ENCODE peak calls at places on chromosomes 11 and 22, in four cellular contexts. T is HCT116, F is A549, X is fibroblast of mammary gland. P is an unnamed sample.

GRCh38 chr11:106585061-106585460 is 433.2 kb downstream of the GUCY1A2 start:
- DNase-seq in T (no peak), F (peak; percentile 6), X (peak; percentile 59), P (no peak)

GRCh38 chr11:97419729-97420128 is 1029.9 kb downstream of the JRKL start:
- DNase-seq in T (no peak), F (no peak), X (no peak), P (no peak)

GRCh38 chr22:39908737-39909136 is 7.9 kb downstream of the GRAP2 start:
- DNase-seq in T (no peak), F (no peak), X (peak; percentile 54), P (no peak)

GRCh38 chr11:57597971-57598830 is 716 bp downstream of the SERPING1 start:
- DNase-seq in T (no peak), F (no peak), X (peak; percentile 80), P (no peak)

GRCh38 chr11:32451808-32452207 is 16.5 kb upstream of the WT1 start:
- DNase-seq in T (no peak), F (no peak), X (peak; percentile 15), P (no peak)

GRCh38 chr11:533586-534196 is 1.7 kb downstream of the HRAS start:
- DNase-seq in T (no peak), F (no peak), X (no peak), P (no peak)

GRCh38 chr22:29635734-29636357 is 32.4 kb downstream of the NF2 start:
- DNase-seq in T (peak; percentile 34), F (peak; percentile 62), X (peak; percentile 71), P (no peak)

GRCh38 chr11:776459-777287 is 614 bp downstream of the GATD1 start:
- DNase-seq in T (no peak), F (no peak), X (no peak), P (no peak)

GRCh38 chr11:60169264-60169915 is 13.5 kb downstream of the MS4A6A start:
- DNase-seq in T (peak; percentile 27), F (peak; percentile 39), X (peak; percentile 11), P (no peak)

GRCh38 chr11:46386674-46387073 is 4.9 kb downstream of the CHRM4 start:
- DNase-seq in T (no peak), F (peak; percentile 41), X (peak; percentile 52), P (peak; percentile 35)

GRCh38 chr22:49768961-49769690 is 58.5 kb downstream of the BRD1 start:
- DNase-seq in T (no peak), F (no peak), X (no peak), P (no peak)

GRCh38 chr11:61814242-61814957 is 2.4 kb downstream of the FADS1 start:
- DNase-seq in T (peak; percentile 67), F (peak; percentile 82), X (peak; percentile 45), P (no peak)

GRCh38 chr11:111729441-111729840 is 36.7 kb downstream of the PPP2R1B start:
- DNase-seq in T (no peak), F (no peak), X (no peak), P (no peak)

GRCh38 chr22:24271406-24271760 is 752 bp downstream of the SPECC1L start:
- DNase-seq in T (no peak), F (peak; percentile 6), X (peak; percentile 42), P (no peak)

GRCh38 chr22:43163241-43163795 is 12.0 kb downstream of the TSPO start:
- DNase-seq in T (no peak), F (no peak), X (no peak), P (no peak)
- H3K4me3 ChIP-seq in T (no peak overlapping the region), F (no peak overlapping the region), X (no peak overlapping the region), P (no peak overlapping the region)

DNA sequence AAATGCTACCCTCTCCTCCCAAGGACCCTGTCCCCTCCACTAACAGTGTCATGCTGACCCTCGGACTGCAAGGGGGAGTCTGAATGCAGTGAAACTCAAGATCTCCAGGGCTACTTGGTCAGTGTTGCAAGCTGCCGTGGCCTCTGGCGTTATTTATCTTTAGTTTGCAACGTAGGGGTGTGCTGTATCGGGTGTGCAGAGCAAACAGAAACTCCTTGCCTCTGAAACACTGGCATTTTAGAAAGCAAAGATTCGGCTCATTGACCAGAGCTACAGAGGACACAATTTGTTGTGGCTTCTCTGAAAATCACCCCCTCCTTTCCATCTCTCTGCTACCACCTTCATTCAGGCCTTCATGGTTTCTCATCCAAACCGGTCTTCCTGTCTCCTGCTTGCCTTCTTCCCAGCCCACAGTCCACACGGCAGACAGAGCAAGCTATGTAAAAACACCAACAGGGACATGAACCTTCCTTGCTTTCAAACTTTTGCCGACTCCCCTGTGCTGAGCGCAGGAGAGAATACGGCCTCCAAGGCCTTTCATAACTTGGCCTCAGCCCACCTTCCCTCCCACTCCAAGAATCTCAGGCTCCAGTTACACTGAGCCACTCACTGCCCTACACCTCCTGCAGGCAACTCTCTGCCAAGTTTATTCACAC is 14.9 kb downstream of the FZD4 start:
- DNase-seq in T (no peak), F (no peak), X (peak; percentile 87), P (no peak)
- H3K4me3 ChIP-seq in T (no peak overlapping the region), F (no peak overlapping the region), X (no peak overlapping the region), P (no peak overlapping the region)

GRCh38 chr11:65416341-65417185 is 6.0 kb upstream of the NEAT1 start:
- DNase-seq in T (peak; percentile 54), F (peak; percentile 84), X (peak; percentile 76), P (no peak)

GRCh38 chr11:65418431-65418680 is 4.2 kb upstream of the NEAT1 start:
- DNase-seq in T (no peak), F (no peak), X (no peak), P (no peak)

GRCh38 chr11:65415499-65416340 is 6.9 kb upstream of the NEAT1 start:
- DNase-seq in T (no peak), F (no peak), X (no peak), P (no peak)

GRCh38 chr11:65417702-65418430 is 4.7 kb upstream of the NEAT1 start:
- DNase-seq in T (no peak), F (no peak), X (peak; percentile 48), P (no peak)

DNA sequence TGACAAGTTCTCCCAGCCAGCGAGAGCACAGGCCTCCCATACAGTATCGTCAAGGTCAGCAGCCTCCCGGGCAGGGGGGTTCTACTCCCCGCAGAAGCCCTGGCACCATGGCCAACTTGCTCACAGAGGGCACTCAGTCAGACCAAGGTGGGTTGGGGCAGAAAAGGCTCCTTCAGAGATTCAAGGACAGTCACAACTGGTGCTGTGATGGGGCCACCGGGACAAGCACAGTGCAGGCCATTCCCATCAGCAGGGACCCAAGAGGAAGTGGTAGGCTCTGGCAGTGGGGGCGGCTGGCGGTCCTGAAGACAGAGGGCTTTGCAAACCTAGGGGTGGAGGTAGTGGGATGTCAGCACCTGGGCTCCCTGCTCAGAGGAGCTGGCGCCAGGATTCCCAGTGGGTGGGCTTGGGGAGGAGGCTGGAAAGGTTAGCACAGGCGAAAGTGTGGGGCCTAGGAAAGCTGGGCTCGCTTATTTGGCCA is 5.3 kb upstream of the NEAT1 start:
- DNase-seq in T (no peak), F (no peak), X (no peak), P (no peak)
- H3K4me3 ChIP-seq in T (no peak overlapping the region), F (peak overlapping the region; percentile 22), X (no peak overlapping the region), P (no peak overlapping the region)

DNA sequence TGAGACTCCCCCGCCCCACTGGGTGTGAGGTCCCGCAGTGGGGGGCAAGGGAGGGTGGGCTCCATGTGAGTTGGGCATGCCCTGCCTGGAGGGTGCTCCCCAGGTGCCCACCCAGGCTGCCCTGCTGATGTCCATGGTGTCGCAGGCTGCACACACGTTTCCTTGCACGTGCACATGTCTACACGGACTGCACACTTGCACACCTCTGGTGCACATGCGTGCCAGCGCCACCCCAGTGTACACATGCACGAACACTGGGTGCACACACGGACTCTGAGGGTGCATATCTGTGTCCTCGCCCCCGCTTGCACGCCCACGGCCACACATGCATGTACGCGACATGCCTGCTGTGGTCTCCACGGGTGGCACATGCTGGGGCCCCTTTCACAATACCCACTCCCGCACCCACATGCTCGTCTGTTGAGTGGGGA is 35.2 kb upstream of the PRODH start:
- DNase-seq in T (no peak), F (no peak), X (no peak), P (no peak)
- H3K4me3 ChIP-seq in T (peak overlapping the region; percentile 55), F (peak overlapping the region; percentile 90), X (no peak overlapping the region), P (peak overlapping the region; percentile 65)

GRCh38 chr11:3861698-3862097 is 6.2 kb downstream of the STIM1 start:
- DNase-seq in T (no peak), F (no peak), X (no peak), P (no peak)
- H3K4me3 ChIP-seq in T (no peak overlapping the region), F (no peak overlapping the region), X (no peak overlapping the region), P (no peak overlapping the region)

GRCh38 chr11:78138281-78138680 is 1.1 kb downstream of the ALG8 start:
- DNase-seq in T (no peak), F (no peak), X (no peak), P (no peak)

GRCh38 chr11:78138694-78139421 is 568 bp downstream of the ALG8 start:
- DNase-seq in T (peak; percentile 4), F (peak; percentile 50), X (peak; percentile 31), P (no peak)

GRCh38 chr11:78145511-78146030 is 6.1 kb upstream of the ALG8 start:
- DNase-seq in T (no peak), F (no peak), X (no peak), P (no peak)

GRCh38 chr11:78139422-78140391 is at the start of gene ALG8:
- DNase-seq in T (peak; percentile 85), F (peak; percentile 95), X (peak; percentile 93), P (peak; percentile 26)

GRCh38 chr11:78140392-78141077 is 1.1 kb upstream of the ALG8 start:
- DNase-seq in T (no peak), F (no peak), X (peak; percentile 14), P (no peak)
- H3K4me3 ChIP-seq in T (peak overlapping the region; percentile 87), F (peak overlapping the region; percentile 65), X (peak overlapping the region; percentile 97), P (no peak overlapping the region)

GRCh38 chr11:116540645-116541044 is 232.1 kb downstream of the BUD13 start:
- DNase-seq in T (no peak), F (no peak), X (no peak), P (no peak)

GRCh38 chr11:116544721-116545120 is 228.1 kb downstream of the BUD13 start:
- DNase-seq in T (no peak), F (no peak), X (no peak), P (no peak)

GRCh38 chr11:116543099-116543498 is 229.7 kb downstream of the BUD13 start:
- DNase-seq in T (no peak), F (no peak), X (no peak), P (no peak)

GRCh38 chr11:116541460-116541859 is 231.3 kb downstream of the BUD13 start:
- DNase-seq in T (no peak), F (no peak), X (no peak), P (no peak)

DNA sequence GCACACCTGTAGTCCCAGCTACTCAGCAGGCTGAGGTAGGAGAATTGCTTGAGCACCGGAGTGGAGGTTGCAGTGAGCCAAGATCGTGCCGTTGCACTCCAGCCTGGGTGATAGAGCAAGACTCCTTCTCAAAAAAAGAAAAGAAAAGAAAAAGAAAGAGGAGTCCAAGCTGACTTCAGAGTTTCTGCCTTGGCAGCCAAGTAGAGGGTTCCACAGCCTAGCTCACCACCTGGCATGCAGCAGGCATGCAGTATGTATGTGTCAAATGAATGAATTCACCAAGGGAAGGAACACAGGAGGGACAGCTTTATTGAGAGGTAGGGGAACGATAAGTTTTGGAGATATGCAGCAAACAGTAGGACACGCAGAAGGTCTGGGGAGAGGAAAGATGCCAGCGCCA is 230.4 kb downstream of the BUD13 start:
- DNase-seq in T (no peak), F (no peak), X (no peak), P (no peak)
- H3K4me3 ChIP-seq in T (no peak overlapping the region), F (no peak overlapping the region), X (no peak overlapping the region), P (no peak overlapping the region)